ENCODE peak calls at places on chromosomes 12 and 14, in four cellular contexts. One of them, this sample, is unnamed. For H3K36me3, the result is how much of the 10 kb centered on the place peaks cover.

GRCh38 chr12:6778212-6778570 is 5.9 kb downstream of the LAG3 start:
- DNase-seq in stomach: no peak
- DNase-seq in uterus: no peak
- DNase-seq in transverse colon: peak
- DNase-seq in this sample: no peak

GRCh38 chr14:62179367-62180018 is 417.3 kb downstream of the SNAPC1 start:
- DNase-seq in transverse colon: peak
- DNase-seq in stomach: peak
- DNase-seq in uterus: peak
- DNase-seq in this sample: peak

GRCh38 chr14:60204104-60204842 is 39.1 kb upstream of the DHRS7 start:
- DNase-seq in transverse colon: peak
- DNase-seq in stomach: no peak
- DNase-seq in uterus: no peak
- DNase-seq in this sample: no peak

GRCh38 chr14:103121846-103122577 is 1.2 kb upstream of the TNFAIP2 start:
- DNase-seq in stomach: peak
- DNase-seq in transverse colon: peak
- DNase-seq in uterus: peak
- DNase-seq in this sample: peak

GRCh38 chr12:109476807-109477184 is 304 bp downstream of the KCTD10 start:
- DNase-seq in transverse colon: no peak
- DNase-seq in stomach: no peak
- DNase-seq in uterus: no peak
- DNase-seq in this sample: no peak

GRCh38 chr14:81521356-81521755 is 12.3 kb downstream of the SEL1L start:
- DNase-seq in stomach: no peak
- DNase-seq in transverse colon: no peak
- DNase-seq in uterus: no peak
- DNase-seq in this sample: no peak

GRCh38 chr14:87868920-87869319 is 124.1 kb downstream of the GALC start:
- DNase-seq in transverse colon: no peak
- DNase-seq in uterus: no peak
- DNase-seq in stomach: no peak
- DNase-seq in this sample: no peak

GRCh38 chr12:62720661-62721330 is 214.2 kb downstream of the PPM1H start:
- DNase-seq in stomach: no peak
- DNase-seq in transverse colon: no peak
- DNase-seq in uterus: no peak
- DNase-seq in this sample: no peak

GRCh38 chr12:30598889-30599288 is 96.8 kb downstream of the IPO8 start:
- DNase-seq in stomach: no peak
- DNase-seq in transverse colon: no peak
- DNase-seq in uterus: no peak
- DNase-seq in this sample: no peak

GRCh38 chr12:15966426-15966825 is 55.3 kb downstream of the DERA start:
- DNase-seq in stomach: no peak
- DNase-seq in uterus: no peak
- DNase-seq in transverse colon: no peak
- DNase-seq in this sample: no peak

DNA sequence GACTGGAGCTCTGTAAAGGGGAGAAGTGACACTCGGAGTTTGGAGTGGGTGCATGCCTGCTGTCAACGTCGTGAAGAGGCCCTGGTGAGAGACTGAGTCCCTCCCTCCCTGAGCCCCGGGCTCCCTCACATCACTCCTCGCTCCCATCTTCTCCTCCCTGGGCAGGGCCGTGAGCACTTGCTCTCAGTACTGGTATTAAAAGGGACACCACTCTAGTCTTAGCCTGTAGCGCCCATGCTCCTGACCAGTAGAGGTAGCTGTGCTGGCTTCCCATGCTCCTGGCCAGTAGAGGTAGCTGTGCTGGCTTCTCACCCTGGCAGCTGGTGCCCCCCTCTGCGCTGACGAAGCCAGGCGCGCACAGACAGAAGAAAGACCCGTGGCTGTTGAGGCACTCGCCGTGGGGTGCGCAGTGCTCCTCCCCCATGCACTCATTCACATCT is 14.7 kb downstream of the ISCA2 start:
- DNase-seq in stomach: no peak
- DNase-seq in uterus: no peak
- DNase-seq in transverse colon: no peak
- DNase-seq in this sample: no peak
- TF ChIP-seq CTCF in stomach: no peak
- TF ChIP-seq CTCF in uterus: no peak
- TF ChIP-seq CTCF in transverse colon: no peak
- TF ChIP-seq CTCF in this sample: no peak

DNA sequence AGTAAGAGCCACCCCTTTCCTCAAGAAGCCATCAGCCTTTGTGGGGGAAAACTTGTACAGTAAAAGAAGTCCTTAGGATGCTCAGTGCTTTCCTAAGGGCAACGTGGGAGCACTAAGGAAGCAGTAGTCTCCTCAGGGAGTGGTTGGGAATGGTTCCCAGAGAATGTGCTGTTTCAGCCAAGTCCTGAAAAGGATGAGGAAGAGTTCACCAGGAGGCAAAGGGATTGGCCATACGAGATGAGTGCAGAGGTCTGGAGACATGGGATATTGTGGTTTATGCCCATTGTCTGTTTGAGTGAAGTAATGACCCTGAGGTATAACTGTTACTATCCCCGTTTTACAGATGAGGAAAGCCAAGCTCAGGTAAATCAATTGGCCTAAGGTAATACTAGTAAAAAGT is 86.0 kb upstream of the ATF1 start:
- DNase-seq in uterus: no peak
- DNase-seq in stomach: no peak
- DNase-seq in transverse colon: no peak
- DNase-seq in this sample: no peak
- TF ChIP-seq POLR2A in uterus: no peak
- TF ChIP-seq POLR2A in stomach: no peak
- TF ChIP-seq POLR2A in transverse colon: no peak
- TF ChIP-seq POLR2A in this sample: no peak

GRCh38 chr12:132633398-132633797 is 14.8 kb downstream of the P2RX2 start:
- DNase-seq in stomach: no peak
- DNase-seq in uterus: no peak
- DNase-seq in transverse colon: no peak
- DNase-seq in this sample: no peak
- H3K36me3 ChIP-seq in stomach: half or more
- H3K36me3 ChIP-seq in uterus: under half
- H3K36me3 ChIP-seq in transverse colon: under half
- H3K36me3 ChIP-seq in this sample: under half

DNA sequence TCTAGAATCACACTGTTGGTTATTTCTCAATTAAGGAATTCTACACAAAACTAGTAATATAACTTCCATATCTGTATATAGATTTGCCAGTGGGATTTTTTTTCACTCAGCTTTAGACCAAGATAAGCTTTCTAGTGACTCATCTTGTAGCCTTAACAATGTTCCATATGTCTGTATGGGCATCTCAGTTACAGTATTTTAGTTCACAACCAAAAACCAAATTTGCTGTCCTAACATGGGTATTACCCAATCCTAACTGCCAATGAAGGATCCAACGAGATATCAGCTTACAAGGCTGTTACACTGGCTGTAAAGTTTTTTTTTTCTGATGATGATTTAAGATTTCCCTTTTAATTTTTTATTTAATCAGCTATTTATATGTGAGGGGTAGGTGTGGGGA is 31.5 kb upstream of the KRR1 start:
- DNase-seq in stomach: no peak
- DNase-seq in uterus: no peak
- DNase-seq in transverse colon: no peak
- DNase-seq in this sample: no peak
- TF ChIP-seq CTCF in stomach: no peak
- TF ChIP-seq CTCF in uterus: no peak
- TF ChIP-seq CTCF in transverse colon: no peak
- TF ChIP-seq CTCF in this sample: no peak

DNA sequence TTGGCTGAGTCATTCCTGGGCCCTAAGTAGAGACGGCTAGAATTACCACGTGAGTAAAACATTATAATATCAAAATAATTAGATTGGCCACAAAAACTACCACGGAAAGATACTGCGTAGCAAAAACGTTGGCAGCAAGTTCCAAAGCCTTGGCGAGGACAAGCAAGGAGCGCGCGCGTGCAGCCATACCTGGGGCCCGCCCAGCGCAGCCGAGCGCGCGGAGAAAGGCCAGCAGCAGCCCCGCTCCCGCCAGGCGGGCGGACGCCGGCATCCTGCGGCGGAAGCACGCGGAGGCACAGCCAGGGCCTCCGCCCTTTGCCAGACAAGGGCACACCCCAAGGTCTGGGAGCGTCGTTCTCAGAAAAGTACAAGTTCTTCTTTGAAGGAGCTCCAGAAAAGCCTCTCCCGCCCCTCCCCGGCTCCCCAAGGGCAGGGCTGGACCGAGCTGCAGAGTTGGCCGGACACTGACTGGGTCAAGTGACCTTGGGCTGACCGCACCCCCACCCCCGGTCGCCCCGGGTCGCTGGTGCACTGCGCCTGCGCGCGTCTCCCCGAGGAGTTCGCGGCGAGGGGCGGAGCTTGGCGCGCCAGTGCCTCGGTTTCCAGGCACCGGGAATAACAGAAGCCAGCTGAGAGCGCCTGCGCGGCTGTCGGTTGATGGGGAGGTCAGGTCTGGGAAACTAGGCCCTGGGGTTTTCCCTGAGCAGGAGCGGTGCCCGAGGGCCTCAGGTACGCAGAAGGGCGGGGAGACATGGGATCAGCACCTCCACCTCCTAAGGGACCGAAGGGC is at the start of gene ZC2HC1C:
- DNase-seq in stomach: peak
- DNase-seq in uterus: peak
- DNase-seq in transverse colon: peak
- DNase-seq in this sample: peak
- TF ChIP-seq POLR2A in stomach: no peak
- TF ChIP-seq POLR2A in uterus: peak
- TF ChIP-seq POLR2A in transverse colon: peak
- TF ChIP-seq POLR2A in this sample: peak

This sample was measured in body of pancreas.